ENCODE peak calls at places on chromosome 21, in nine cellular contexts. One of them, this sample, is unnamed.

GRCh38 chr21:36022704-36023103 is 37.6 kb downstream of the SETD4 start:
- DNase-seq in lower leg skin: no peak
- DNase-seq in OCI-LY7: no peak
- DNase-seq in heart left ventricle: no peak
- DNase-seq in lower lobe of right lung: no peak
- DNase-seq in AG04450: peak; percentile 33
- DNase-seq in fibroblast of pulmonary artery: no peak
- DNase-seq in breast epithelium: no peak
- DNase-seq in GM23338: no peak
- DNase-seq in this sample: no peak

GRCh38 chr21:46057111-46057709 is 40.7 kb upstream of the COL6A2 start:
- DNase-seq in lower leg skin: no peak
- DNase-seq in OCI-LY7: no peak
- DNase-seq in heart left ventricle: no peak
- DNase-seq in lower lobe of right lung: peak; percentile 35
- DNase-seq in AG04450: no peak
- DNase-seq in fibroblast of pulmonary artery: no peak
- DNase-seq in breast epithelium: no peak
- DNase-seq in GM23338: no peak
- DNase-seq in this sample: no peak

GRCh38 chr21:17523007-17523451 is 10.2 kb downstream of the CXADR start:
- DNase-seq in lower leg skin: no peak
- DNase-seq in OCI-LY7: no peak
- DNase-seq in heart left ventricle: no peak
- DNase-seq in lower lobe of right lung: no peak
- DNase-seq in AG04450: no peak
- DNase-seq in fibroblast of pulmonary artery: no peak
- DNase-seq in breast epithelium: no peak
- DNase-seq in GM23338: no peak
- DNase-seq in this sample: no peak

GRCh38 chr21:36082140-36082742 is 12.4 kb downstream of the CBR1 start:
- DNase-seq in lower leg skin: no peak
- DNase-seq in OCI-LY7: no peak
- DNase-seq in heart left ventricle: no peak
- DNase-seq in lower lobe of right lung: no peak
- DNase-seq in AG04450: no peak
- DNase-seq in fibroblast of pulmonary artery: no peak
- DNase-seq in breast epithelium: no peak
- DNase-seq in GM23338: no peak
- DNase-seq in this sample: no peak

GRCh38 chr21:44301961-44302406 is 2.1 kb downstream of the PFKL start:
- DNase-seq in lower leg skin: no peak
- DNase-seq in OCI-LY7: peak; percentile 44
- DNase-seq in heart left ventricle: no peak
- DNase-seq in lower lobe of right lung: no peak
- DNase-seq in AG04450: no peak
- DNase-seq in fibroblast of pulmonary artery: no peak
- DNase-seq in breast epithelium: no peak
- DNase-seq in GM23338: no peak
- DNase-seq in this sample: no peak

GRCh38 chr21:44297525-44298290 is 2.1 kb upstream of the PFKL start:
- DNase-seq in lower leg skin: peak; percentile 88
- DNase-seq in OCI-LY7: peak; percentile 83
- DNase-seq in heart left ventricle: peak; percentile 86
- DNase-seq in lower lobe of right lung: peak; percentile 90
- DNase-seq in AG04450: peak; percentile 48
- DNase-seq in fibroblast of pulmonary artery: peak; percentile 86
- DNase-seq in breast epithelium: peak; percentile 88
- DNase-seq in GM23338: peak; percentile 92
- DNase-seq in this sample: peak; percentile 95

GRCh38 chr21:46458315-46459023 is at the start of gene DIP2A:
- DNase-seq in lower leg skin: peak; percentile 91
- DNase-seq in OCI-LY7: peak; percentile 98
- DNase-seq in heart left ventricle: peak; percentile 98
- DNase-seq in lower lobe of right lung: peak; percentile 98
- DNase-seq in AG04450: peak; percentile 88
- DNase-seq in fibroblast of pulmonary artery: peak; percentile 97
- DNase-seq in breast epithelium: peak; percentile 89
- DNase-seq in GM23338: peak; percentile 98
- DNase-seq in this sample: peak; percentile 98

GRCh38 chr21:45555557-45556301 is 13.5 kb upstream of the SLC19A1 start:
- DNase-seq in lower leg skin: no peak
- DNase-seq in OCI-LY7: peak; percentile 69
- DNase-seq in heart left ventricle: peak; percentile 74
- DNase-seq in lower lobe of right lung: peak; percentile 85
- DNase-seq in AG04450: peak; percentile 44
- DNase-seq in fibroblast of pulmonary artery: peak; percentile 90
- DNase-seq in breast epithelium: peak; percentile 88
- DNase-seq in GM23338: peak; percentile 89
- DNase-seq in this sample: no peak

GRCh38 chr21:37073417-37074194 is 552 bp downstream of the TTC3 start:
- DNase-seq in lower leg skin: peak; percentile 56
- DNase-seq in OCI-LY7: peak; percentile 52
- DNase-seq in heart left ventricle: peak; percentile 67
- DNase-seq in lower lobe of right lung: peak; percentile 77
- DNase-seq in AG04450: no peak
- DNase-seq in fibroblast of pulmonary artery: peak; percentile 51
- DNase-seq in breast epithelium: peak; percentile 55
- DNase-seq in GM23338: no peak
- DNase-seq in this sample: no peak

GRCh38 chr21:15514073-15514946 is 215.5 kb upstream of the USP25 start:
- DNase-seq in lower leg skin: no peak
- DNase-seq in OCI-LY7: peak; percentile 84
- DNase-seq in heart left ventricle: no peak
- DNase-seq in lower lobe of right lung: no peak
- DNase-seq in AG04450: no peak
- DNase-seq in fibroblast of pulmonary artery: no peak
- DNase-seq in breast epithelium: no peak
- DNase-seq in GM23338: no peak
- DNase-seq in this sample: no peak

GRCh38 chr21:45535341-45536081 is 6.7 kb downstream of the SLC19A1 start:
- DNase-seq in lower leg skin: no peak
- DNase-seq in OCI-LY7: no peak
- DNase-seq in heart left ventricle: peak; percentile 28
- DNase-seq in lower lobe of right lung: peak; percentile 77
- DNase-seq in AG04450: no peak
- DNase-seq in fibroblast of pulmonary artery: no peak
- DNase-seq in breast epithelium: no peak
- DNase-seq in GM23338: no peak
- DNase-seq in this sample: no peak

GRCh38 chr21:35249636-35250035 is 200.5 kb upstream of the RUNX1 start:
- DNase-seq in lower leg skin: no peak
- DNase-seq in OCI-LY7: no peak
- DNase-seq in heart left ventricle: no peak
- DNase-seq in lower lobe of right lung: no peak
- DNase-seq in AG04450: no peak
- DNase-seq in fibroblast of pulmonary artery: no peak
- DNase-seq in breast epithelium: no peak
- DNase-seq in GM23338: no peak
- DNase-seq in this sample: no peak

GRCh38 chr21:21813934-21814333 is 815.7 kb downstream of the NCAM2 start:
- DNase-seq in lower leg skin: no peak
- DNase-seq in OCI-LY7: no peak
- DNase-seq in heart left ventricle: no peak
- DNase-seq in lower lobe of right lung: no peak
- DNase-seq in AG04450: no peak
- DNase-seq in fibroblast of pulmonary artery: no peak
- DNase-seq in breast epithelium: no peak
- DNase-seq in GM23338: no peak
- DNase-seq in this sample: no peak

GRCh38 chr21:43345746-43346409 is 81.1 kb downstream of the SIK1 start:
- DNase-seq in lower leg skin: no peak
- DNase-seq in OCI-LY7: no peak
- DNase-seq in heart left ventricle: no peak
- DNase-seq in lower lobe of right lung: no peak
- DNase-seq in AG04450: peak; percentile 44
- DNase-seq in fibroblast of pulmonary artery: peak; percentile 96
- DNase-seq in breast epithelium: no peak
- DNase-seq in GM23338: no peak
- DNase-seq in this sample: no peak

GRCh38 chr21:45362077-45362747 is 42.8 kb upstream of the COL18A1 start:
- DNase-seq in lower leg skin: no peak
- DNase-seq in OCI-LY7: no peak
- DNase-seq in heart left ventricle: no peak
- DNase-seq in lower lobe of right lung: peak; percentile 34
- DNase-seq in AG04450: no peak
- DNase-seq in fibroblast of pulmonary artery: no peak
- DNase-seq in breast epithelium: no peak
- DNase-seq in GM23338: no peak
- DNase-seq in this sample: no peak

GRCh38 chr21:29538115-29538514 is 239.4 kb downstream of the BACH1 start:
- DNase-seq in lower leg skin: no peak
- DNase-seq in OCI-LY7: no peak
- DNase-seq in heart left ventricle: no peak
- DNase-seq in lower lobe of right lung: no peak
- DNase-seq in AG04450: peak; percentile 20
- DNase-seq in fibroblast of pulmonary artery: peak; percentile 66
- DNase-seq in breast epithelium: no peak
- DNase-seq in GM23338: no peak
- DNase-seq in this sample: no peak

GRCh38 chr21:44005593-44005992 is 6.5 kb upstream of the TRAPPC10 start:
- DNase-seq in lower leg skin: no peak
- DNase-seq in OCI-LY7: no peak
- DNase-seq in heart left ventricle: no peak
- DNase-seq in lower lobe of right lung: peak; percentile 46
- DNase-seq in AG04450: no peak
- DNase-seq in fibroblast of pulmonary artery: no peak
- DNase-seq in breast epithelium: no peak
- DNase-seq in GM23338: no peak
- DNase-seq in this sample: no peak

GRCh38 chr21:37712204-37712934 is 203.9 kb downstream of the KCNJ6 start:
- DNase-seq in lower leg skin: peak; percentile 24
- DNase-seq in OCI-LY7: peak; percentile 68
- DNase-seq in heart left ventricle: peak; percentile 73
- DNase-seq in lower lobe of right lung: peak; percentile 72
- DNase-seq in AG04450: peak; percentile 30
- DNase-seq in fibroblast of pulmonary artery: peak; percentile 80
- DNase-seq in breast epithelium: peak; percentile 57
- DNase-seq in GM23338: peak; percentile 88
- DNase-seq in this sample: no peak

GRCh38 chr21:24994717-24995116 is 612.6 kb downstream of the MRPL39 start:
- DNase-seq in lower leg skin: no peak
- DNase-seq in OCI-LY7: no peak
- DNase-seq in heart left ventricle: no peak
- DNase-seq in lower lobe of right lung: no peak
- DNase-seq in AG04450: no peak
- DNase-seq in fibroblast of pulmonary artery: no peak
- DNase-seq in breast epithelium: no peak
- DNase-seq in GM23338: no peak
- DNase-seq in this sample: no peak
- H3K4me3 ChIP-seq in lower leg skin: no peak overlapping the region
- H3K4me3 ChIP-seq in OCI-LY7: no peak overlapping the region
- H3K4me3 ChIP-seq in heart left ventricle: no peak overlapping the region
- H3K4me3 ChIP-seq in lower lobe of right lung: no peak overlapping the region
- H3K4me3 ChIP-seq in AG04450: no peak overlapping the region
- H3K4me3 ChIP-seq in fibroblast of pulmonary artery: no peak overlapping the region
- H3K4me3 ChIP-seq in breast epithelium: no peak overlapping the region
- H3K4me3 ChIP-seq in GM23338: no peak overlapping the region
- H3K4me3 ChIP-seq in this sample: no peak overlapping the region

DNA sequence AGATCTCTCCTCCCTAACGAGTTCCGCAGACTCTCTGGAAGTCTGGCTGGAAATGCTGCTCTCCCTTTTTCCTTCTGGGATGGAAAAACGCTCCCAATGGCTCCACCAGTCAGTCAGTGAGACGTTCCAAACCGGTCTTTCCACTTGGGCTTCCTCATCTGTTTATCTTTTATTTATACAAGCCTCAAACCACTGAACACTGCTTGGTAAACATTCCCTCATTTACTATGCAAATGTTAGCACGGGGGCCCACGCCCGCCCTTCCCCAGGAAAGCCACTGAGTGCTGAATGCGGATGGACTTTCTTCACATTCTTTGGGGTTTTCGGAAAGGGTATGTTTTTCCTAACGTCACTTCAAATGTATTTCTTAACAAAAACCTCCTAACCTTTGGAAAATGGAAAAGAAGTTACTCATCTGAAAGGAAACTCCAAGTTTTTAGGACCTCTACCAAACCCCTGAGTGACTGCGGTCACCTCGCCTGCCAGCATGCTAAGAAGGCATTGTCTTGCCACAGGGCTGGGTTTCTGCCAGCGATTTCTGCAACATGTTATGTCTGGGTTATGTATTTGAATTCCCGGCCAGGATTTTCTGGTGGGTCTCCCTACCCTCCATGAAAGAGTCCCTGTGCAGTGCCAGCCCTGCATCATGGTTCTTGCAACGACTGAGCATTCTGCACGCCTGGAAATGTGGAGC is 14.0 kb upstream of the UMODL1 start:
- DNase-seq in lower leg skin: no peak
- DNase-seq in OCI-LY7: no peak
- DNase-seq in heart left ventricle: no peak
- DNase-seq in lower lobe of right lung: peak; percentile 78
- DNase-seq in AG04450: peak; percentile 84
- DNase-seq in fibroblast of pulmonary artery: peak; percentile 58
- DNase-seq in breast epithelium: peak; percentile 76
- DNase-seq in GM23338: peak; percentile 28
- DNase-seq in this sample: no peak
- H3K4me3 ChIP-seq in lower leg skin: no peak overlapping the region
- H3K4me3 ChIP-seq in OCI-LY7: no peak overlapping the region
- H3K4me3 ChIP-seq in heart left ventricle: no peak overlapping the region
- H3K4me3 ChIP-seq in lower lobe of right lung: peak overlapping the region; percentile 22
- H3K4me3 ChIP-seq in AG04450: peak overlapping the region; percentile 27
- H3K4me3 ChIP-seq in fibroblast of pulmonary artery: no peak overlapping the region
- H3K4me3 ChIP-seq in breast epithelium: no peak overlapping the region
- H3K4me3 ChIP-seq in GM23338: no peak overlapping the region
- H3K4me3 ChIP-seq in this sample: no peak overlapping the region

GRCh38 chr21:26846036-26846931 is 1.1 kb upstream of the ADAMTS1 start:
- DNase-seq in lower leg skin: peak; percentile 76
- DNase-seq in OCI-LY7: no peak
- DNase-seq in heart left ventricle: peak; percentile 94
- DNase-seq in lower lobe of right lung: peak; percentile 78
- DNase-seq in AG04450: no peak
- DNase-seq in fibroblast of pulmonary artery: peak; percentile 82
- DNase-seq in breast epithelium: peak; percentile 71
- DNase-seq in GM23338: peak; percentile 81
- DNase-seq in this sample: no peak
- H3K4me3 ChIP-seq in lower leg skin: peak overlapping the region; percentile 70
- H3K4me3 ChIP-seq in OCI-LY7: no peak overlapping the region
- H3K4me3 ChIP-seq in heart left ventricle: peak overlapping the region; percentile 88
- H3K4me3 ChIP-seq in lower lobe of right lung: peak overlapping the region; percentile 79
- H3K4me3 ChIP-seq in AG04450: peak overlapping the region; percentile 99
- H3K4me3 ChIP-seq in fibroblast of pulmonary artery: peak overlapping the region; percentile 84
- H3K4me3 ChIP-seq in breast epithelium: peak overlapping the region; percentile 69
- H3K4me3 ChIP-seq in GM23338: peak overlapping the region; percentile 88
- H3K4me3 ChIP-seq in this sample: peak overlapping the region; percentile 85

GRCh38 chr21:25614441-25614840 is 7.2 kb upstream of the MRPL39 start:
- DNase-seq in lower leg skin: no peak
- DNase-seq in OCI-LY7: no peak
- DNase-seq in heart left ventricle: no peak
- DNase-seq in lower lobe of right lung: no peak
- DNase-seq in AG04450: no peak
- DNase-seq in fibroblast of pulmonary artery: no peak
- DNase-seq in breast epithelium: no peak
- DNase-seq in GM23338: no peak
- DNase-seq in this sample: no peak

DNA sequence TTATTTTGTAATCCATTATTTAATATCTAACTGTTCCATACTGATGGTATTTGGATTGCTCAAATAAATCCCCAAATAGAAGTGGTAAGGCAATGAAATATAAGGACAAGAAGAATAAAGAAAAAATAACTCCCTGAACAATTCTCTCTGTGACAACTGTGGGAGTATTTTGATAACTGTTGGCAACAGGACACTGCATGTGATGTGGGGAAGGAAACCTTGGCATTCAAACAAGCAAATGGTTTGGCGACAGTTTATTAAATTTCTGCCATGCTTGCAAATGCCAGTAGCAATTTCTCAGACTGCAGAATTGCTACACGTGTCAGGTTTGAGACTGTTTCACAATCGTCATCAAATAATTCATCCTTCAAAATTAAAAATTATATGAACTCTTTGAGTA is 8.6 kb upstream of the MRPL39 start:
- DNase-seq in lower leg skin: no peak
- DNase-seq in OCI-LY7: no peak
- DNase-seq in heart left ventricle: no peak
- DNase-seq in lower lobe of right lung: no peak
- DNase-seq in AG04450: no peak
- DNase-seq in fibroblast of pulmonary artery: no peak
- DNase-seq in breast epithelium: no peak
- DNase-seq in GM23338: no peak
- DNase-seq in this sample: no peak
- H3K4me3 ChIP-seq in lower leg skin: no peak overlapping the region
- H3K4me3 ChIP-seq in OCI-LY7: no peak overlapping the region
- H3K4me3 ChIP-seq in heart left ventricle: no peak overlapping the region
- H3K4me3 ChIP-seq in lower lobe of right lung: no peak overlapping the region
- H3K4me3 ChIP-seq in AG04450: no peak overlapping the region
- H3K4me3 ChIP-seq in fibroblast of pulmonary artery: no peak overlapping the region
- H3K4me3 ChIP-seq in breast epithelium: no peak overlapping the region
- H3K4me3 ChIP-seq in GM23338: no peak overlapping the region
- H3K4me3 ChIP-seq in this sample: no peak overlapping the region